ENCODE peak calls at places on chromosomes 1 and 21, in five cellular contexts. W is hepatocyte, R is PC-3, Y is OCI-LY7, Z is MM.1S. O is an unnamed sample.

GRCh38 chr1:151277249-151277648 is 4.8 kb upstream of the ZNF687 start:
- DNase-seq in W (no peak), R (no peak), Y (peak; percentile 39), Z (no peak), O (no peak)

GRCh38 chr1:110225756-110226404 is 15.8 kb downstream of the KCNC4 start:
- DNase-seq in W (no peak), R (no peak), Y (no peak), Z (no peak), O (no peak)

GRCh38 chr1:89070509-89070908 is 5.5 kb upstream of the GBP1 start:
- DNase-seq in W (no peak), R (no peak), Y (no peak), Z (no peak), O (no peak)

GRCh38 chr1:94327001-94327685 is 89.8 kb upstream of the ARHGAP29 start:
- DNase-seq in W (peak; percentile 28), R (peak; percentile 63), Y (no peak), Z (no peak), O (peak; percentile 84)

GRCh38 chr1:157963713-157964112 is 29.7 kb upstream of the KIRREL1 start:
- DNase-seq in W (peak; percentile 85), R (peak; percentile 87), Y (peak; percentile 71), Z (peak; percentile 75), O (peak; percentile 84)

GRCh38 chr1:155044812-155045690 is 6.1 kb upstream of the ADAM15 start:
- DNase-seq in W (peak; percentile 87), R (peak; percentile 87), Y (peak; percentile 81), Z (peak; percentile 93), O (peak; percentile 89)

GRCh38 chr1:53656916-53657170 is 82.1 kb downstream of the GLIS1 start:
- DNase-seq in W (no peak), R (no peak), Y (no peak), Z (no peak), O (no peak)

GRCh38 chr1:240597153-240597745 is 14.7 kb downstream of the GREM2 start:
- DNase-seq in W (peak; percentile 10), R (no peak), Y (no peak), Z (no peak), O (peak; percentile 18)

GRCh38 chr1:43423672-43424550 is 29.8 kb downstream of the HYI start:
- DNase-seq in W (no peak), R (peak; percentile 79), Y (no peak), Z (no peak), O (no peak)

GRCh38 chr21:41863439-41863740 is 15.8 kb downstream of the PRDM15 start:
- DNase-seq in W (no peak), R (no peak), Y (peak; percentile 87), Z (no peak), O (no peak)

GRCh38 chr21:41859297-41859980 is 19.7 kb downstream of the PRDM15 start:
- DNase-seq in W (no peak), R (no peak), Y (no peak), Z (no peak), O (no peak)

GRCh38 chr21:41861987-41862386 is 17.2 kb downstream of the PRDM15 start:
- DNase-seq in W (no peak), R (no peak), Y (peak; percentile 69), Z (no peak), O (no peak)

GRCh38 chr21:41858466-41859296 is 20.5 kb downstream of the PRDM15 start:
- DNase-seq in W (no peak), R (no peak), Y (no peak), Z (no peak), O (no peak)

GRCh38 chr21:41861255-41861654 is 17.9 kb downstream of the PRDM15 start:
- DNase-seq in W (no peak), R (no peak), Y (peak; percentile 62), Z (no peak), O (no peak)
- H3K4me2 ChIP-seq in W (no peak overlapping the region), R (no peak overlapping the region), Y (peak overlapping the region; percentile 79), Z (no peak overlapping the region), O (no peak overlapping the region)

DNA sequence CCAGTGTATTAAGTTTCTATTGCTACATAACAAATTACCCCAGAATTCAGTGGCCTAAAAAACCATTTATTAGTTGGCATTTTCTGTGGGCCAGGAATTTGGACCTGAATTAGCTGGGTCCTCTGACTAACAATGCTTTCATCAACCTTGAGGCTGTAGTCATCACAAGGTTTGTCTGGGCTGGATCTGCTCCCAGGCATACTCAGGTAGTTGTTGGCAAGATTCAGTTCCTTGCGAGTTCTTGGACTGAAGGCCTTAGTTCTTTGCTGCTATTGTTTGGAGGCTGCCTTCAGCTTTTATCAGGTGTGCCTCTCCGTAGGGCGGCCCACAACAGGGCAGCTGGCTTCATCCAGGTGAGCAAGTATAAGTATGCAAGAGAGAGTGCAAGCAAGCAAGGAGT is 31.4 kb upstream of the DEPDC1 start:
- DNase-seq in W (no peak), R (peak; percentile 84), Y (no peak), Z (no peak), O (no peak)
- TF ChIP-seq EZH2phosphoT487 in W (no peak), R (no peak), Y (no peak), Z (no peak), O (no peak)

DNA sequence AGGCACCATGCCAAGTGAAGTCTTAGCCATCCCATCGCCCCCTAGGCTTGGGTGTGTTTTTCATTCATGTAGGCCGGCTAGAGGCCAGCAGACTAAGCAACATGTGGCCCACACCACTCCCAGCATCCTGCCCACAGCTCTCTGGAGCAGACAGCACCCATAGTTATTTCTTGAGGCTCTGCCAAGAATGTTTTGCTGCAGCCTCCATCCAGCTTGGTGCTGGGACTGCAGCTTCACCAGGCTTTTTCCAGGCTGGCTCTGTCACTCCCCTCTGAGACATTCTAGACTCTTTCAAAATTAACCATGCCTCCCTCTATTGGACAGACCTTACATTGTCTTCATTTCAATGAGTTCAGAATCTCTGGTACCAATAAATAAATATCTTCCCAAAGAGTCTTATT is 104.2 kb downstream of the DUSP10 start:
- DNase-seq in W (no peak), R (peak; percentile 17), Y (no peak), Z (no peak), O (no peak)
- TF ChIP-seq CTCF in W (no peak), R (no peak), Y (no peak), Z (no peak), O (no peak)

DNA sequence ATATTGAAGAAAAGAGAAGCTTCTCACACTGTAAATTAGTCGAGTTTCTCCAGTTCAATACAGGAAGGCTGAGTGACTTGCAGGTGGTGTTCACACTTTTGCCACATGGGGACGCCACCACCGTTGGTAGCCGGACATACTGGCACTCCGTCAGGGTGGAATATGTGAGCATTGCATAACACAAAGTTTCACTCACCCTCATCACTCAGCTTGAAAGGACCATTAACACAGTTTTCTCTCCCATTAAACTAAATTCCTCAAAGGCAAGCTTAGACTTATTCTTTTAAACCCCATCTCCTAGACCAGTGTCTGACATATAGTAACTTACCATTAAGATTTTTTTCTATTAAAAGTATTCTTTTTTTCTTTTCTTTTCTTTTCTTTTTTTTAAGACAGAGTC is 105.3 kb upstream of the SERBP1 start:
- DNase-seq in W (peak; percentile 88), R (peak; percentile 87), Y (peak; percentile 62), Z (peak; percentile 42), O (peak; percentile 67)
- H3K4me2 ChIP-seq in W (no peak overlapping the region), R (no peak overlapping the region), Y (no peak overlapping the region), Z (no peak overlapping the region), O (no peak overlapping the region)

DNA sequence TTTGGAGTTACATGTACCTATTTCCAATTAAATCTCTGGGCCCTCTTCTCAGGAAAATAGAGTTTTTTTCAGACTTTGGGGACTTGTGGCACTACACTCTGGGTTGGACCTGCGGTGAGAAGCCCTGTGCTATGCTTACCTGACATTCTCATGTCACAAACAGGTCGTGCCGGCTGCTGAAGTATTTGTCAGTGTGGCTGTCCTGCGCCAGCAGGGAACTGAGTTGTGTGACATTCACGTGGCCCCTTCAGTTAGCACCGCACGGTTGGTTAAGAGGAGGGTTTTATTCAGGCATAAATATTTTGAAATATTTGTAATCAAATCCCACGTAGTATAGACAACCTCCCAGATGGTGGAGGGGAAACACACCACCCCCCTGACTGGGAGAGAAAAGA is 6.3 kb upstream of the COL6A2 start:
- DNase-seq in W (no peak), R (no peak), Y (no peak), Z (no peak), O (no peak)
- TF ChIP-seq EZH2phosphoT487 in W (no peak), R (no peak), Y (no peak), Z (no peak), O (no peak)

DNA sequence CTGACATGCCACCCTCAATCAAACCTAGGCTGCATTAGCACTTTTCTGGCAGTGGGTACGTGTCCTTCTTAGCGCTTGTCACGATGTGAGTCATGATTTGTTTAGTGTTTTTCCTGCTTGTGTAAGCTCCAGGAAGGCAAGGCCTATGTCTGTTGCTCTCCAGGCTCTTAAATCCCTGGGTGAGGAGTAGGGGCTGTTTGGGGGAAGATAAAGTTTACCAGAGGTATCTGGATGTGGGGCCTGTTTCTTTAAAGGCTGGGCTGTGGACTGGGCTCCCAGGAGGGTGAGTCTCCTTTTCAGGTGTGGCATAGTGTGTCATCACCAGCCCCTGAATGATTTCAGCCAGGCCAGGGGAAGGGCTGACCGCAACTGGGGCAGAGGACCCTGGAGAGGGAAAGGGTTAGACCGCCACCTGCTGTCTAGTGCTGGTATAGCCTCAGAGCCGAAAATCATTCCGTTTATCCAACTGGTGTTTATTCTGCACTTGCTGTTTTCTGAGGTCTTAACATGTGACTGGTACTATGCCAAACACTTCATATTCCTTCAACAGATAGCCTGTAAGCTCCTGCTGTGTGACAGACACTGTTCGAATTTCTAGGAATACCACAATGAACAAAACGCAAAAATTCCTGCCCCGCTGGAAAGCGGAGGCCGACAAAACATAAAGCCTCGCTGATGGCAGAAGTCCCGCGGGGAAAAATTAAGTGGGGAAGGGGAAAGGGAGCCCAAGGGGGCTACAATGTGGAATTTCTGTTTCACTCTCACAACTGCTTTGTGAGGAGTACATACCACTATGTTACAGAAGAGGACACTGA is 9.7 kb downstream of the SERINC2 start:
- DNase-seq in W (peak; percentile 90), R (peak; percentile 94), Y (peak; percentile 79), Z (peak; percentile 74), O (peak; percentile 73)
- TF ChIP-seq CTCF in W (peak; percentile 93), R (peak; percentile 94), Y (peak; percentile 96), Z (peak; percentile 92), O (peak; percentile 88)

DNA sequence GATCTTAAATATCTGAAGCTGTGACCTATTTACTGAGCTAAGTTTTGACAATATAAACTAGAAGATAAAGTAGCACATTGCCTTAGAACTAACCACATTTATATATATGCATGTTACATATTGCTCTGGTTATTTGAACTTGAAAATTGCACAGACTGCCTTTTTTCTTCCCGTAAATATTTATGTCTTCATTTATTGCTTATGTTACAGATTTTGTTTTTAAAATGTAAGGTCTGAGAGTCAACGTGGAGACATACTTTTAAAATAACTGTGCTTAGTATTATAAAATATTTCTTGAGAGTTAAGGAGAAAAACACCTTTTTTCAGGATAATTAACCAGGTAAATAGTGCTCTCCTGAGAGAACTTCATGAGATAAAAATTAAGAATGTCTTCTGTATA is 3.1 kb downstream of the RPS6KC1 start:
- DNase-seq in W (no peak), R (no peak), Y (no peak), Z (no peak), O (no peak)
- H3K4me2 ChIP-seq in W (no peak overlapping the region), R (no peak overlapping the region), Y (no peak overlapping the region), Z (no peak overlapping the region), O (no peak overlapping the region)

O was measured in neural progenitor cell.